ENCODE peak calls at places on chromosome 9, in ten cellular contexts. N, Q, C, O, U, E, T, K, A and V are unnamed samples.
A peak's percentile ranks its signal among the peaks of the same experiment; 100 is the strongest.

GRCh38 chr9:87667164-87667738 is 58.7 kb upstream of the CTSL start:
- DNase-seq in N (no peak), A (no peak), E (no peak), U (peak; percentile 60), K (peak; percentile 56), Q (no peak), C (no peak), O (no peak), T (no peak), V (no peak)

GRCh38 chr9:14437336-14438231 is 123.6 kb upstream of the NFIB start:
- DNase-seq in Q (peak; percentile 89), A (no peak), C (no peak), N (peak; percentile 68), E (no peak), T (no peak), U (no peak), K (no peak), O (no peak), V (peak; percentile 26)

GRCh38 chr9:121876212-121876611 is 216.9 kb downstream of the TTLL11 start:
- DNase-seq in A (no peak), K (no peak), Q (no peak), N (no peak), O (no peak), C (no peak), U (no peak), T (no peak), E (no peak), V (no peak)

GRCh38 chr9:132631280-132631679 is 38.5 kb downstream of the DDX31 start:
- DNase-seq in E (no peak), A (no peak), K (no peak), N (no peak), O (no peak), T (no peak), Q (no peak), U (no peak), C (no peak), V (no peak)

GRCh38 chr9:33466565-33467495 is 6.9 kb downstream of the NOL6 start:
- DNase-seq in Q (no peak), U (peak; percentile 75), E (peak; percentile 69), C (peak; percentile 38), T (no peak), N (peak; percentile 3), K (peak; percentile 78), O (no peak), A (no peak), V (peak; percentile 22)

GRCh38 chr9:120839146-120839545 is 3.6 kb downstream of the PSMD5 start:
- DNase-seq in Q (no peak), C (no peak), N (no peak), T (no peak), E (no peak), U (no peak), O (no peak), A (no peak), K (no peak), V (no peak)

GRCh38 chr9:135839516-135839915 is 67.8 kb downstream of the CAMSAP1 start:
- DNase-seq in C (no peak), Q (no peak), A (no peak), N (no peak), E (no peak), O (no peak), U (no peak), T (no peak), K (no peak), V (no peak)

GRCh38 chr9:118522093-118523028 is 818.2 kb downstream of the TLR4 start:
- DNase-seq in N (peak; percentile 49), U (peak; percentile 70), O (peak; percentile 10), Q (peak; percentile 77), C (no peak), K (peak; percentile 60), A (no peak), E (no peak), T (peak; percentile 46), V (peak; percentile 83)